ENCODE peak calls at places on chromosomes 12 and 14, in seven cellular contexts. Z is cardiac muscle cell; T is K562; D is GM06990; I is CD8-positive, alpha-beta T cell; L is astrocyte of the cerebellum; V is thoracic aorta. X is an unnamed sample.

GRCh38 chr12:109461846-109462766 is 15.0 kb downstream of the KCTD10 start:
- DNase-seq in Z (peak), T (peak), D (no peak), I (no peak), L (peak), V (peak), X (peak)

GRCh38 chr12:107990325-107990724 is 138.8 kb upstream of the WSCD2 start:
- DNase-seq in Z (peak), T (peak), D (no peak), I (no peak), L (no peak), V (no peak), X (no peak)

GRCh38 chr12:44296624-44297197 is 460.8 kb downstream of the TMEM117 start:
- DNase-seq in Z (no peak), T (no peak), D (no peak), I (no peak), L (no peak), V (no peak), X (no peak)

GRCh38 chr12:100651694-100652093 is 78.2 kb downstream of the GAS2L3 start:
- DNase-seq in Z (no peak), T (no peak), D (no peak), I (no peak), L (no peak), V (no peak), X (no peak)

GRCh38 chr14:60212503-60213371 is 36.3 kb upstream of the PPM1A start:
- DNase-seq in Z (no peak), T (no peak), D (peak), I (no peak), L (no peak), V (no peak), X (no peak)

GRCh38 chr12:57046947-57047890 is 2.7 kb downstream of the MYO1A start:
- DNase-seq in Z (no peak), T (no peak), D (peak), I (peak), L (no peak), V (no peak), X (no peak)

GRCh38 chr12:64010069-64010686 is 165.7 kb downstream of the SRGAP1 start:
- DNase-seq in Z (peak), T (no peak), D (no peak), I (no peak), L (peak), V (no peak), X (peak)

GRCh38 chr12:4044736-4045432 is 171.7 kb upstream of the PARP11 start:
- DNase-seq in Z (no peak), T (no peak), D (no peak), I (no peak), L (no peak), V (no peak), X (no peak)

GRCh38 chr12:131755305-131756113 is 44.6 kb downstream of the SFSWAP start:
- DNase-seq in Z (peak), T (peak), D (no peak), I (no peak), L (no peak), V (no peak), X (no peak)

GRCh38 chr12:48110691-48111315 is 4.9 kb upstream of the SENP1 start:
- DNase-seq in Z (no peak), T (no peak), D (no peak), I (no peak), L (no peak), V (no peak), X (no peak)

GRCh38 chr12:56839489-56840442 is 76.6 kb downstream of the HSD17B6 start:
- DNase-seq in Z (peak), T (peak), D (peak), I (no peak), L (no peak), V (no peak), X (no peak)

GRCh38 chr12:19744760-19745218 is 305.5 kb downstream of the AEBP2 start:
- DNase-seq in Z (peak), T (no peak), D (no peak), I (no peak), L (peak), V (no peak), X (peak)

GRCh38 chr14:50813544-50813863 is 17.5 kb downstream of the NIN start:
- DNase-seq in Z (peak), T (no peak), D (peak), I (no peak), L (no peak), V (no peak), X (no peak)

GRCh38 chr14:54483073-54483745 is 5.6 kb downstream of the GMFB start:
- DNase-seq in Z (no peak), T (no peak), D (peak), I (no peak), L (no peak), V (no peak), X (no peak)
- TF ChIP-seq CTCF in Z (no peak), T (no peak), D (no peak), I (no peak), L (no peak), V (no peak), X (no peak)

GRCh38 chr12:104460041-104460757 is 3.5 kb downstream of the CHST11 start:
- DNase-seq in Z (no peak), T (no peak), D (no peak), I (no peak), L (no peak), V (no peak), X (no peak)
- H3K4me3 ChIP-seq in Z (no peak), T (peak), D (peak), I (peak), L (no peak), V (peak), X (no peak)

GRCh38 chr14:21915814-21916213 is 242.2 kb upstream of the OR4E1 start:
- DNase-seq in Z (peak), T (no peak), D (no peak), I (no peak), L (no peak), V (no peak), X (no peak)

GRCh38 chr14:21917699-21918436 is 244.2 kb upstream of the OR4E1 start:
- DNase-seq in Z (peak), T (peak), D (no peak), I (peak), L (peak), V (no peak), X (peak)

GRCh38 chr14:21911877-21912276 is 238.3 kb upstream of the OR4E1 start:
- DNase-seq in Z (no peak), T (no peak), D (no peak), I (no peak), L (no peak), V (no peak), X (no peak)

GRCh38 chr14:21910260-21910659 is 236.6 kb upstream of the OR4E1 start:
- DNase-seq in Z (no peak), T (no peak), D (no peak), I (no peak), L (no peak), V (no peak), X (no peak)

GRCh38 chr14:21913759-21914158 is 240.1 kb upstream of the OR4E1 start:
- DNase-seq in Z (peak), T (peak), D (peak), I (peak), L (peak), V (no peak), X (peak)
- TF ChIP-seq CTCF in Z (peak), T (peak), D (peak), I (peak), L (peak), V (peak), X (peak)

GRCh38 chr12:92360543-92360942 is 214.9 kb upstream of the BTG1 start:
- DNase-seq in Z (no peak), T (no peak), D (no peak), I (no peak), L (no peak), V (no peak), X (no peak)

GRCh38 chr12:92363295-92364146 is 217.9 kb upstream of the BTG1 start:
- DNase-seq in Z (peak), T (peak), D (peak), I (peak), L (no peak), V (no peak), X (no peak)

GRCh38 chr12:92365333-92365732 is 219.7 kb upstream of the BTG1 start:
- DNase-seq in Z (no peak), T (no peak), D (peak), I (no peak), L (no peak), V (no peak), X (no peak)

GRCh38 chr12:92362109-92362508 is 216.5 kb upstream of the BTG1 start:
- DNase-seq in Z (no peak), T (no peak), D (no peak), I (no peak), L (no peak), V (no peak), X (no peak)

GRCh38 chr12:92362785-92363184 is 217.1 kb upstream of the BTG1 start:
- DNase-seq in Z (no peak), T (no peak), D (peak), I (no peak), L (no peak), V (no peak), X (no peak)
- H3K4me3 ChIP-seq in Z (no peak), T (no peak), D (peak), I (peak), L (no peak), V (peak), X (no peak)

DNA sequence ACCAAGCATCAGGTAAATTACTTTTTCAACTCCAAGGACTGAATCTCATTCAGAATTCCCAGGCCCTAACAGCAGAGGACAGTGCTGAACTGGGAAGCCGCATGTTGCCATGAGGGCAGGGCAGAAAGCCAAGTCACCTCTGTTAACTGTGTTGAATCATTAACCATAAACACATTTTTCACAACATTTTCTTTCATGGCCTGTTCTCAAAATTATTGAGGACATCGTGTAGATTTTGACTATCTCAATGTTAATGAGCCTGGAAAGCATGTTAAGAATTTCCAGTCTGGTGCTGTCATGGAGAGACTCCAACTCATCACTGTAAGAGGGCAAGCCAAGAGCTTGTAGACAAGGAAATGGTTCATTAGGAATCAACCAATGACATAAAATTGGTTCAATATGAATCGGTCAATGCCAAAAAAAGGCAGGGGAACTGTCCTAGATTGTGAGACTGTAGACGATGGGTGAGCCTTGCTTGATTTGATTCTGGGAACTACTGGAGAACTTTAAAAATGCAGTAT is 33.7 kb downstream of the CPM start:
- DNase-seq in Z (peak), T (no peak), D (no peak), I (no peak), L (peak), V (no peak), X (no peak)
- TF ChIP-seq CTCF in Z (peak), T (no peak), D (no peak), I (no peak), L (peak), V (no peak), X (peak)

GRCh38 chr12:124168016-124168415 is 126.9 kb upstream of the RFLNA start:
- DNase-seq in Z (no peak), T (peak), D (no peak), I (no peak), L (no peak), V (no peak), X (no peak)
- H3K4me3 ChIP-seq in Z (no peak), T (no peak), D (no peak), I (no peak), L (no peak), V (no peak), X (no peak)

GRCh38 chr12:70403827-70404226 is 37.7 kb downstream of the KCNMB4 start:
- DNase-seq in Z (no peak), T (no peak), D (no peak), I (no peak), L (no peak), V (no peak), X (no peak)

GRCh38 chr12:70400124-70400523 is 34.0 kb downstream of the KCNMB4 start:
- DNase-seq in Z (no peak), T (no peak), D (no peak), I (no peak), L (no peak), V (no peak), X (no peak)

GRCh38 chr12:70398862-70399261 is 32.8 kb downstream of the KCNMB4 start:
- DNase-seq in Z (no peak), T (no peak), D (no peak), I (no peak), L (no peak), V (no peak), X (no peak)

GRCh38 chr12:70399319-70399718 is 33.2 kb downstream of the KCNMB4 start:
- DNase-seq in Z (no peak), T (no peak), D (no peak), I (no peak), L (no peak), V (no peak), X (no peak)

DNA sequence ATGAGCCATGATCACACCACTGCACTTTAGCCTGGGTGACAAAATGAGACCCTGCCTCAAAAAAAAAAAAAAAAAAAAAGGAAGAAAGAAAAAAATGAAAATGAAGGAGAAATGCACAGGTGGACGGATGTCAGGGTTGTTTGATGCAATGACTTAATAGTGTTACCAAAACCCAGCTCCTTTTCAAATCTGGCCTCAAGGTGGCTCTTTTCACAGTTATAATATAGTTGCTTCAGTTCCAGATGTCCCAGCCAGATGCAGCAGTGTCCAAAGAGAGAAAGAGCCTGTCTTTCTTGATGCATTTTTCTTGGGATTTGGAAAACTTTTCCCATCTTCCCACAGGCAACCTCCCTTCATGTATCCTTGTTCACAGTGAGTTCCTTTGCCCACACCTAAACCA is 36.5 kb downstream of the KCNMB4 start:
- DNase-seq in Z (peak), T (no peak), D (no peak), I (no peak), L (no peak), V (no peak), X (no peak)
- TF ChIP-seq CTCF in Z (peak), T (no peak), D (peak), I (no peak), L (no peak), V (no peak), X (no peak)

GRCh38 chr12:53324113-53324778 is 2.8 kb upstream of the AAAS start:
- DNase-seq in Z (no peak), T (peak), D (peak), I (peak), L (no peak), V (no peak), X (no peak)
- H3K4me3 ChIP-seq in Z (no peak), T (peak), D (peak), I (peak), L (peak), V (peak), X (peak)

DNA sequence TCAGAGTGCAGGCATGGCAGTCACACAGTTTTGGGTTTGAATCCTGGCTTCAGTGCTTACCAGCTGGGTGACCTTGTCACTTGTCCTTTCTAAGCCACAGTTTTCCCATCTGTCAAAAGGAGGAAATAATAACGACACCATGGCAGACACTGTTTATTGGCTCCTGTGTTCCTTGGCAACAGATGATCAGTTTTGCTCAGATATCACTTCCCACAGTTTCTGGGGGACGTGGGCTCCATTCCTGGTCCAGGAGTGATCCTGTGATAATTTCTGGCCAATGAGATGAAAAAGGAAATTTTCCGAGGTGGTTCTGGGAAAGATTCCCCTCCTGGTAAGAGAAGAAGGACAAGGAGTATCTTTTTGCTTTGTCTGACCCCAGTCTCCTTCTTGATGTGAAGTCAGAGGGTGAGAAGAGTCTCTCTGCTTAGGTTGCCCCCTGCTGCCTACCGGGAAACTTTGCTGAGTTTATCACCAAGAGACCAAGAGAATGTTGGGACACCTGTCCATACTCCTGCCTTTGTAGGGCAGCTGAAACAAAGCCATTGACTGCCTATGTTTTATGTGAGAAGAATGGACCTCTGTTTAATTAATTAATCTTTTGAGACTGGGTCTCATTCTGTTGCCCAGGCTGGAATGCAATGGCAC is 178.9 kb upstream of the NRXN3 start:
- DNase-seq in Z (no peak), T (peak), D (no peak), I (no peak), L (no peak), V (no peak), X (no peak)
- TF ChIP-seq CTCF in Z (peak), T (peak), D (peak), I (no peak), L (no peak), V (no peak), X (no peak)

X was measured in AG04450.